ENCODE peak calls at places on chromosomes 6 and 20, in nine cellular contexts. L is IMR-90, C is OCI-M1, N is sigmoid colon, H is T47D, W is left cardiac atrium, P is NCI-H446, M is amygdala, B is dorsolateral prefrontal cortex. Q is an unnamed sample.

GRCh38 chr20:35991142-35991771 is 22.9 kb downstream of the CNBD2 start:
- DNase-seq in H (peak), B (no peak), C (peak), W (no peak), L (peak), M (no peak), P (peak), N (no peak), Q (peak)

GRCh38 chr6:158476389-158476788 is 83.5 kb upstream of the TMEM181 start:
- DNase-seq in M (no peak), N (no peak), W (no peak), B (no peak), P (no peak), C (no peak), L (no peak), H (no peak), Q (no peak)

GRCh38 chr20:41329435-41330342 is 10.9 kb upstream of the LPIN3 start:
- DNase-seq in B (no peak), P (no peak), W (peak), H (no peak), C (no peak), L (peak), N (peak), M (no peak), Q (peak)

GRCh38 chr6:12404651-12405050 is 114.5 kb downstream of the EDN1 start:
- DNase-seq in C (no peak), L (no peak), P (no peak), M (no peak), B (no peak), H (no peak), N (no peak), W (no peak), Q (no peak)

GRCh38 chr6:146650799-146651481 is 52.2 kb downstream of the ADGB start:
- DNase-seq in B (no peak), C (no peak), M (no peak), H (no peak), P (no peak), L (no peak), W (no peak), N (no peak), Q (no peak)

GRCh38 chr6:155599571-155599970 is 143.9 kb upstream of the NOX3 start:
- DNase-seq in B (no peak), W (no peak), H (no peak), L (no peak), M (no peak), C (no peak), P (no peak), N (no peak), Q (no peak)

GRCh38 chr20:43389231-43389630 is 68.5 kb upstream of the SRSF6 start:
- DNase-seq in B (no peak), H (no peak), W (peak), N (peak), P (no peak), M (no peak), L (no peak), C (no peak), Q (peak)

GRCh38 chr6:19354181-19354580 is 483.0 kb upstream of the ID4 start:
- DNase-seq in P (no peak), M (no peak), W (no peak), L (no peak), H (no peak), B (no peak), C (peak), N (no peak), Q (no peak)

GRCh38 chr6:30067460-30068139 is 602 bp downstream of the PPP1R11 start:
- DNase-seq in P (no peak), C (no peak), W (peak), B (no peak), L (no peak), M (no peak), H (no peak), N (no peak), Q (no peak)

GRCh38 chr20:31590717-31591225 is 14.3 kb upstream of the ID1 start:
- DNase-seq in M (no peak), B (no peak), C (no peak), L (no peak), N (no peak), P (no peak), H (no peak), W (no peak), Q (no peak)

GRCh38 chr6:83198486-83199172 is 5.5 kb downstream of the RWDD2A start:
- DNase-seq in B (no peak), W (no peak), L (peak), N (no peak), H (no peak), C (no peak), M (no peak), P (no peak), Q (peak)

GRCh38 chr20:52082612-52083011 is 109.0 kb downstream of the ZFP64 start:
- DNase-seq in W (no peak), H (no peak), N (no peak), P (peak), M (no peak), B (no peak), C (no peak), L (no peak), Q (peak)

GRCh38 chr6:35311390-35312075 is 13.9 kb downstream of the DEF6 start:
- DNase-seq in H (no peak), C (no peak), P (no peak), L (no peak), W (no peak), B (no peak), N (no peak), M (no peak), Q (no peak)

GRCh38 chr20:36092424-36093024 is 62.0 kb upstream of the EPB41L1 start:
- DNase-seq in W (peak), P (no peak), H (peak), B (no peak), M (no peak), N (no peak), L (no peak), C (no peak), Q (no peak)

GRCh38 chr6:26295691-26296555 is 69.1 kb upstream of the BTN3A2 start:
- DNase-seq in P (no peak), C (peak), M (no peak), W (no peak), H (no peak), B (no peak), N (no peak), L (peak), Q (peak)

GRCh38 chr6:167856999-167857660 is 30.4 kb downstream of the AFDN start:
- DNase-seq in M (no peak), L (peak), B (no peak), N (no peak), H (no peak), P (no peak), C (no peak), W (no peak), Q (peak)

GRCh38 chr6:152232494-152233151 is 404.5 kb downstream of the SYNE1 start:
- DNase-seq in L (peak), B (no peak), W (no peak), C (peak), H (no peak), P (no peak), N (no peak), M (no peak), Q (peak)

GRCh38 chr20:50744143-50744792 is 12.9 kb downstream of the PARD6B start:
- DNase-seq in L (peak), N (peak), P (peak), C (peak), W (peak), B (no peak), H (no peak), M (no peak), Q (peak)

GRCh38 chr6:53066874-53067273 is 1.7 kb downstream of the FBXO9 start:
- DNase-seq in H (no peak), W (no peak), M (no peak), C (peak), B (no peak), L (no peak), P (no peak), N (no peak), Q (no peak)

GRCh38 chr6:109372070-109372585 is 10.1 kb downstream of the CD164 start:
- DNase-seq in W (no peak), N (no peak), L (no peak), P (no peak), H (no peak), C (no peak), B (no peak), M (no peak), Q (no peak)

GRCh38 chr20:25324412-25324811 is 66.2 kb downstream of the ABHD12 start:
- DNase-seq in M (no peak), P (no peak), N (no peak), L (no peak), H (no peak), B (no peak), W (peak), C (peak), Q (no peak)

GRCh38 chr20:34390769-34391447 is 27.8 kb downstream of the ITCH start:
- DNase-seq in N (peak), M (no peak), H (no peak), P (no peak), L (peak), W (peak), B (no peak), C (peak), Q (peak)

GRCh38 chr6:1498491-1499113 is 109.2 kb downstream of the FOXF2 start:
- DNase-seq in W (no peak), L (peak), N (no peak), C (no peak), B (no peak), P (peak), M (no peak), H (no peak), Q (no peak)

GRCh38 chr20:63097336-63097831 is 90.6 kb upstream of the BHLHE23 start:
- DNase-seq in P (no peak), W (peak), M (no peak), L (no peak), N (peak), B (peak), C (no peak), H (no peak), Q (no peak)

GRCh38 chr6:40844241-40844640 is 194.8 kb downstream of the UNC5CL start:
- DNase-seq in W (no peak), B (no peak), L (no peak), N (no peak), C (no peak), M (no peak), H (no peak), P (no peak), Q (no peak)

GRCh38 chr20:16147221-16147620 is 426.0 kb downstream of the KIF16B start:
- DNase-seq in C (no peak), B (no peak), L (no peak), W (no peak), P (peak), H (no peak), N (no peak), M (no peak), Q (no peak)

GRCh38 chr6:1094306-1094705 is 217.6 kb upstream of the FOXQ1 start:
- DNase-seq in P (no peak), N (no peak), W (no peak), M (no peak), B (no peak), H (no peak), L (peak), C (no peak), Q (no peak)

GRCh38 chr6:144415835-144416237 is 130.7 kb downstream of the UTRN start:
- DNase-seq in N (no peak), M (no peak), C (no peak), L (peak), H (no peak), B (no peak), P (no peak), W (no peak), Q (peak)

GRCh38 chr6:113120577-113121285 is 736.4 kb upstream of the MARCKS start:
- DNase-seq in M (no peak), W (no peak), B (no peak), N (no peak), L (peak), P (peak), H (no peak), C (peak), Q (peak)

GRCh38 chr20:52192296-52193007 is 873 bp upstream of the ZFP64 start:
- DNase-seq in H (peak), C (peak), B (no peak), W (no peak), P (no peak), M (no peak), L (no peak), N (no peak), Q (no peak)

GRCh38 chr6:15513131-15513771 is 149.6 kb downstream of the DTNBP1 start:
- DNase-seq in C (no peak), N (no peak), M (no peak), P (no peak), B (no peak), W (no peak), H (no peak), L (no peak), Q (no peak)

GRCh38 chr6:38599966-38600550 is 39.7 kb downstream of the BTBD9 start:
- DNase-seq in N (no peak), W (no peak), M (no peak), H (no peak), B (no peak), L (no peak), C (no peak), P (no peak), Q (no peak)

GRCh38 chr20:36491901-36492617 is 49.3 kb upstream of the MYL9 start:
- DNase-seq in P (no peak), L (no peak), B (no peak), W (no peak), C (peak), H (no peak), M (no peak), N (no peak), Q (peak)

GRCh38 chr6:108164815-108165706 is 761 bp upstream of the NR2E1 start:
- DNase-seq in P (peak), C (no peak), W (no peak), N (no peak), M (no peak), H (no peak), L (no peak), B (no peak), Q (no peak)

GRCh38 chr6:107491791-107492674 is 2.1 kb downstream of the SOBP start:
- DNase-seq in W (peak), B (peak), C (no peak), M (peak), P (peak), L (peak), N (no peak), H (no peak), Q (peak)

GRCh38 chr6:68343901-68344300 is 291.2 kb upstream of the ADGRB3 start:
- DNase-seq in M (no peak), N (no peak), P (peak), L (peak), W (no peak), B (no peak), H (peak), C (peak), Q (peak)

GRCh38 chr20:63024573-63025392 is 18.0 kb upstream of the BHLHE23 start:
- DNase-seq in W (peak), P (no peak), B (no peak), N (no peak), C (no peak), H (no peak), M (no peak), L (no peak), Q (no peak)

GRCh38 chr6:44074383-44075136 is 52.7 kb downstream of the MRPL14 start:
- DNase-seq in C (no peak), P (no peak), H (peak), N (peak), W (peak), L (peak), B (peak), M (no peak), Q (peak)